ENCODE peak calls at places on chromosomes 16 and 17, in nine cellular contexts. D is psoas muscle, Y is left lung, T is ovary, U is endodermal cell, P is mammary epithelial cell, M is WERI-Rb-1, B is GM12865, R is WTC11. H is an unnamed sample.

GRCh38 chr17:7910711-7911110 is 5.4 kb downstream of the RNF227 start:
- DNase-seq in U (no peak), B (no peak), D (no peak), Y (no peak), R (no peak), M (no peak), P (no peak), T (no peak), H (no peak)

GRCh38 chr17:38512473-38513058 is 84.3 kb downstream of the ARHGAP23 start:
- DNase-seq in D (peak), R (no peak), M (no peak), T (no peak), P (no peak), U (no peak), B (no peak), Y (peak), H (no peak)

GRCh38 chr16:71249399-71249798 is 18.9 kb upstream of the HYDIN start:
- DNase-seq in M (no peak), U (peak), B (no peak), D (no peak), P (no peak), T (no peak), Y (no peak), R (peak), H (no peak)

GRCh38 chr16:88628512-88628974 is 9.8 kb upstream of the IL17C start:
- DNase-seq in B (no peak), P (no peak), M (peak), Y (no peak), T (no peak), U (peak), D (peak), R (peak), H (no peak)

GRCh38 chr16:48352648-48353347 is 32.4 kb downstream of the SIAH1 start:
- DNase-seq in P (peak), Y (no peak), M (no peak), D (no peak), U (no peak), B (no peak), T (no peak), R (no peak), H (no peak)

GRCh38 chr16:27330542-27330941 is 16.8 kb downstream of the IL4R start:
- DNase-seq in Y (no peak), B (no peak), R (no peak), M (no peak), P (peak), D (no peak), U (peak), T (peak), H (no peak)

GRCh38 chr17:50055055-50055425 is 870 bp upstream of the ITGA3 start:
- DNase-seq in B (no peak), U (peak), T (no peak), D (peak), P (peak), R (peak), M (peak), Y (no peak), H (peak)

GRCh38 chr17:80717661-80718060 is 173.0 kb downstream of the RPTOR start:
- DNase-seq in B (no peak), M (no peak), U (no peak), D (no peak), T (no peak), Y (no peak), R (no peak), P (no peak), H (no peak)

GRCh38 chr17:81601525-81602120 is 35.3 kb downstream of the NPLOC4 start:
- DNase-seq in T (no peak), R (peak), B (peak), P (peak), Y (no peak), U (peak), D (no peak), M (peak), H (peak)

GRCh38 chr17:75876190-75876937 is 2.0 kb downstream of the TRIM47 start:
- DNase-seq in B (peak), P (peak), Y (no peak), T (no peak), R (peak), D (no peak), U (peak), M (peak), H (peak)

GRCh38 chr16:89187337-89188063 is 12.8 kb downstream of the SLC22A31 start:
- DNase-seq in R (no peak), Y (peak), P (no peak), M (no peak), U (peak), B (no peak), T (no peak), D (peak), H (peak)

GRCh38 chr17:7852919-7853692 is 1.8 kb upstream of the TMEM88 start:
- DNase-seq in R (peak), D (peak), P (no peak), M (no peak), Y (no peak), U (peak), B (no peak), T (peak), H (peak)

GRCh38 chr17:20095366-20096080 is 86.4 kb downstream of the SPECC1 start:
- DNase-seq in R (peak), P (peak), U (peak), T (peak), Y (no peak), B (no peak), M (peak), D (peak), H (no peak)

GRCh38 chr16:12162151-12162559 is 185.6 kb downstream of the SNX29 start:
- DNase-seq in B (no peak), M (no peak), T (peak), P (no peak), Y (no peak), U (no peak), D (no peak), R (no peak), H (no peak)

GRCh38 chr17:32929588-32929987 is 1.6 kb downstream of the TMEM98 start:
- DNase-seq in U (no peak), P (no peak), M (no peak), B (no peak), D (no peak), Y (no peak), T (no peak), R (no peak), H (no peak)

GRCh38 chr17:18262111-18262510 is 1.6 kb downstream of the MIEF2 start:
- DNase-seq in U (no peak), D (no peak), R (no peak), M (no peak), T (no peak), P (peak), Y (no peak), B (no peak), H (peak)

GRCh38 chr17:19249681-19250080 is 12.5 kb downstream of the EPN2 start:
- DNase-seq in P (no peak), B (no peak), Y (no peak), R (no peak), T (peak), M (no peak), D (no peak), U (no peak), H (no peak)

GRCh38 chr16:75256059-75256870 is 4.8 kb upstream of the BCAR1 start:
- DNase-seq in M (peak), B (no peak), D (peak), R (peak), U (peak), Y (peak), T (peak), P (no peak), H (no peak)

GRCh38 chr16:15707332-15707731 is 57.3 kb downstream of the NDE1 start:
- DNase-seq in T (no peak), U (no peak), Y (no peak), D (no peak), B (no peak), P (no peak), M (no peak), R (no peak), H (no peak)

GRCh38 chr17:64096037-64096436 is 33.9 kb downstream of the ERN1 start:
- DNase-seq in R (no peak), P (no peak), M (peak), T (no peak), B (no peak), U (no peak), Y (no peak), D (no peak), H (no peak)

GRCh38 chr16:17269434-17269833 is 201.3 kb downstream of the XYLT1 start:
- DNase-seq in P (no peak), B (no peak), U (no peak), T (no peak), M (no peak), R (no peak), D (no peak), Y (no peak), H (no peak)

GRCh38 chr16:84643677-84644076 is 4.6 kb upstream of the KLHL36 start:
- DNase-seq in U (no peak), M (no peak), B (peak), T (no peak), D (no peak), Y (no peak), P (peak), R (no peak), H (no peak)

GRCh38 chr17:76548378-76549214 is 8.8 kb downstream of the PRCD start:
- DNase-seq in P (no peak), R (no peak), Y (no peak), D (no peak), B (no peak), M (no peak), T (no peak), U (peak), H (no peak)

GRCh38 chr17:49964539-49965521 is 4.2 kb upstream of the DLX4 start:
- DNase-seq in R (peak), T (no peak), P (no peak), B (no peak), U (peak), D (no peak), Y (peak), M (no peak), H (peak)

GRCh38 chr16:26598061-26598460 is 468.7 kb upstream of the C16orf82 start:
- DNase-seq in M (no peak), D (no peak), B (peak), Y (no peak), R (no peak), P (no peak), T (no peak), U (peak), H (peak)

GRCh38 chr16:13945734-13946490 is 26.0 kb downstream of the ERCC4 start:
- DNase-seq in T (no peak), U (no peak), B (no peak), D (no peak), R (no peak), M (no peak), P (no peak), Y (no peak), H (no peak)

GRCh38 chr17:8831234-8831849 is 32.2 kb upstream of the MFSD6L start:
- DNase-seq in Y (no peak), T (no peak), B (no peak), P (no peak), R (no peak), U (peak), M (peak), D (no peak), H (no peak)

GRCh38 chr16:49932943-49933342 is 77.0 kb upstream of the ZNF423 start:
- DNase-seq in U (no peak), M (no peak), P (peak), T (peak), R (no peak), B (no peak), Y (no peak), D (no peak), H (no peak)

GRCh38 chr16:51569204-51569911 is 418.3 kb upstream of the SALL1 start:
- DNase-seq in R (no peak), Y (no peak), M (no peak), T (no peak), U (no peak), P (peak), D (no peak), B (peak), H (no peak)

GRCh38 chr17:34645636-34646035 is 66.3 kb downstream of the TMEM132E start:
- DNase-seq in U (no peak), B (no peak), D (no peak), R (no peak), Y (no peak), P (no peak), T (no peak), M (no peak), H (no peak)
- TF ChIP-seq CTCF in U (no peak), B (no peak), D (no peak), R (no peak), Y (no peak), P (no peak), T (no peak), M (no peak), H (no peak)

DNA sequence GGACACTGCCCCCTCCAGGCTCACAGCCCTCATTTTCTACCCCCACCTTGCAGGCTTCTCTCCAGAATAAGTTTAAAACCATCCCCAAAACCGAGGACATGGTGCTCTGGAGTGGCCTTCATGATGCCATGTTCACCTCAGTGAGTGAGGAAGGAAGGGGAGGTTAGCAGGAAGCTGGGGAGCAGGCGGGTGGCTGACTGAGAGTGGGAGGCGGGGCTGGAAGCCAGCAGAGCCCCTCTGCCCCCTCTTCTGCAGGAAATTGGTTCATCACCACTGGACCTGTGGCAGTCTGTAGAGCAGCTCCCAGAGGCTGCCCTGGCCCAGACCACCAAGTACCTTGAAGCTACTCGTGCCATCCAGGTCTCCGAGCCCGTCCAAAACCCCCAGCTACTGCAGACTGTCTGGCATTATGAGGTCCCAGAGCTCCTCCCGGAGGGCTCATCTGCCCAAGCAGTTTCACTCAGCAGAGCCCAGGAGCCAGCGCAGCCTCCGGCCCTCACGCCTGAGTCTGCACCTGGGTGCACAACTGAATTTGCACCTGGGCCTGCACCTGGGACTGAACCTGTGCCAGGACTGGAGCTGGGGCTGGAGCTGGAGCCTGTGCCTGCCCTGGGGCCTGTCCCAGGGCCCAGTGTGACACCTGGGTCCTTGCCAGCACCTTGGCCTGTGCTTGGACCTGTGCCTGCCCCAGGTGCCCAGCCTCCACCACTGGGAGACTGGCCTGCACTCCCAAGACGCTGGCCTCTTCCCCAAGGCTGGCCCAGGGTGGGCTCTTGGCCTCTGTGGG is 19.0 kb downstream of the C16orf96 start:
- DNase-seq in P (no peak), R (peak), U (peak), D (no peak), B (no peak), T (no peak), M (peak), Y (no peak), H (no peak)
- TF ChIP-seq CTCF in P (no peak), R (no peak), U (peak), D (no peak), B (no peak), T (no peak), M (peak), Y (no peak), H (no peak)

GRCh38 chr16:87316923-87317765 is at the start of gene C16orf95:
- DNase-seq in M (peak), D (peak), P (peak), R (peak), U (peak), T (peak), B (peak), Y (peak), H (peak)
- TF ChIP-seq CTCF in M (peak), D (peak), P (peak), R (no peak), U (peak), T (peak), B (peak), Y (peak), H (peak)

GRCh38 chr16:743794-744500 is 3.1 kb upstream of the CIAO3 start:
- DNase-seq in B (no peak), P (no peak), M (no peak), R (peak), T (no peak), D (no peak), Y (peak), U (peak), H (peak)
- TF ChIP-seq CTCF in B (peak), P (peak), M (peak), R (peak), T (no peak), D (no peak), Y (no peak), U (peak), H (no peak)

GRCh38 chr16:30633526-30633925 is 17.2 kb upstream of the PRR14 start:
- DNase-seq in B (no peak), Y (no peak), P (no peak), M (no peak), T (no peak), D (no peak), U (no peak), R (no peak), H (no peak)

GRCh38 chr16:30636599-30636998 is 14.2 kb upstream of the PRR14 start:
- DNase-seq in R (no peak), B (no peak), D (no peak), T (no peak), U (no peak), P (no peak), Y (no peak), M (no peak), H (no peak)

GRCh38 chr16:30641378-30641982 is 9.3 kb upstream of the PRR14 start:
- DNase-seq in R (no peak), B (no peak), D (no peak), P (no peak), U (no peak), Y (no peak), T (no peak), M (no peak), H (no peak)

DNA sequence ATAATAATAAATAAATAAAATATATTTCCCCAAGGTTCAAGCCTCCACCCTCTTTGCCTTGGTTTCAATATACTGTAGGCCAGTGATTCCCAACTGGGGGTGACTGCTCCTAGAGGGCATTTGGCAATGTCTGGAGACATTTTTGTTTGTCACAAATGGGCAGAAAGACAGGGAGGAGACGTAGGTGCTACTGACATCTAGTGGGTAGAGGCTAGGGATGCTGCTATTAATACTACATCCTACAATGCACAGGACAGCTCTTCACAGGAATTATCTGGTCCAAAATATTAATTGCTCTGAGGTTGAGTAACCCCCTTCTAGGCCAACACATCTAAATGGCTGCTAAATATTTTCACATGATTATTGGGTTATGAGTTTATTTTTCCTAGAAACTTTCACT is 12.8 kb upstream of the PRR14 start:
- DNase-seq in T (no peak), U (peak), D (no peak), Y (no peak), R (no peak), B (peak), P (peak), M (peak), H (peak)
- TF ChIP-seq CTCF in T (no peak), U (peak), D (peak), Y (peak), R (no peak), B (peak), P (peak), M (peak), H (peak)

GRCh38 chr16:30665155-30665829 is 7.1 kb downstream of the FBRS start:
- DNase-seq in T (no peak), M (no peak), R (no peak), P (no peak), B (no peak), Y (no peak), D (no peak), U (no peak), H (no peak)
- TF ChIP-seq CTCF in T (no peak), M (peak), R (no peak), P (no peak), B (no peak), Y (no peak), D (no peak), U (no peak), H (no peak)

DNA sequence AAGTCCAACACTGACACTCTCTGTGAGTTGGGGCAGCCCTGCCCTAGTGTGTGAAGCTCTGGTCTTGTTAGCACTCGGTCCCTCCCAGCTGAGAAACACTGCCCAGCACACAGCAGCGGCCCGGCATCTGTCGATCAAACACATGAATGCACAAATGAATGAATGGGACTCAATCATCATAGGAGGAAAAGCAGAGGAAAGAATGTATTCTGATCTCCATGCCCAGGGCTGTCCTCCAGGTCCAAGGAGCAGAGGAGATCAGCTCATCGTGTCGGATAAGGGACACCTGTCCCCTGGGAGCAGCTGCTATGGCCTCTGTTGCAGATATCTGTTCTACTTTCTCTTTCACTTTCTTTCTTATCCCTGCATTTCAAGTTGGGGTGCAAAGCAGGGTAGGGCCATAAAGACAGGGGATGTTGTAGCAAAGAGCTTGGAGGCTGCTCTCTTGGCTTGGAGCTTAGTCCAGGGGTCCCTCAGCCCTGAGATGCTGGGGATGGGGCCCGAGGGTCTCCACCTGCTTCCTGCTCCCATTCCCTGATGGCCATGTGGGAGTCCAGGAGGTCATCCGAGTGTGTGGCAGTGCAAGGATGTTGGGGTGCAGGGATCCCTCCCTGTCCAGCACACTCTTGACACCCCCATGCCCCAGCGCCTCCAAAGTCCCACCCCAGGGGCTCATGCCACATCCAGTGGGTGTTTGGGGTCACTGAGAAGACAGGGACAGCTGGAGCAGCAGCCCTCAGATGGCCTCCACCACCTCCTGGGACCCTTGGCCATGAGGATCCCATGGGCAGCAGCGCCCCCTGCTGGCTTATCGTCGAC is 88.2 kb downstream of the IRF8 start:
- DNase-seq in P (no peak), M (peak), D (no peak), U (peak), Y (no peak), T (no peak), B (peak), R (peak), H (peak)
- TF ChIP-seq CTCF in P (no peak), M (peak), D (peak), U (peak), Y (peak), T (no peak), B (peak), R (peak), H (peak)

GRCh38 chr16:76665571-76666275 is 388.5 kb downstream of the CNTNAP4 start:
- DNase-seq in P (no peak), R (no peak), B (no peak), D (no peak), T (no peak), M (no peak), U (no peak), Y (no peak), H (no peak)
- TF ChIP-seq CTCF in P (peak), R (no peak), B (no peak), D (no peak), T (no peak), M (no peak), U (no peak), Y (no peak), H (no peak)

DNA sequence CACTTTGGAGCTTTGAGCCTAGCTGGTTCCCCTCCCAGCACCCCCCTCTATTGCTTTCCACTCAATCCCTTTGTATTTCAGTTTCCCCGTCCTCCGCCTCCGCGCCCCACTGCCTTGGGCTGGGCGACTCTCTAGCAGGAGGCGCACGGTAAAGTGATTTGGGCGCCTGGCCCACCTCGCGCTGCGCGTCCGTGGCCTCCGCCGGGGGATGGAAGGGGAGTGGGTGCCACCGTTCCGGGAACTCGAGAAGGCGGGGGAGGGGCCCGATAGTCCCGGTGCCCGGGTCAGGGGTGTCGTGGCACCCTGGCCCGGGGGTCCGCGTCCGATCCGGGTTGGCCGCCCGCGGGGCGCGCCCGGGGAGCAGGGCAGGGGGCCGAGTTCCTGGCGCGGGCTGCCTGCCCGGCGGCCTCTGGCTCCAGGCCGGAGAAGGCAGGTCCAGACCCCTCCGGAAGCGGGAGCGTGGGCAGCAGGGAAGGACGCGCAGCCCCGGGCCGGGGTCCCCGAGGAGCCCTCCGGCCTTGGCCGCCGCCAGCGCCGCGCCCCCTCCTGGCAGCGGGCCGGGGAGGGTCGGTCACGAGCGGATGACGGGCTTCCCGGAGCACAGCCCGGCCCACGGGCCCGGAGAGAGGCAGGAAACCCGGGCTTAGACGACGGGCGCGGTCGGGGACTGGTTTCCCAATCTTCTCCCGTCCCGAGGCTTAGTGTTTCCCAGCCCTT is 15.8 kb downstream of the MEOX1 start:
- DNase-seq in Y (peak), D (peak), R (peak), T (peak), B (no peak), P (no peak), U (peak), M (no peak), H (peak)
- TF ChIP-seq CTCF in Y (no peak), D (no peak), R (no peak), T (no peak), B (no peak), P (no peak), U (peak), M (no peak), H (no peak)